ENCODE peak calls at places on chromosomes 16 and 17, in four cellular contexts. K is NCI-H460, E is NCI-H1092 treated with DMSO at 0.1 percent for 48 hours, O is GM04503. U is an unnamed sample.
A peak's percentile ranks its signal among the peaks of the same experiment; 100 is the strongest.

GRCh38 chr17:28388106-28388505 is 16.6 kb downstream of the SARM1 start:
- DNase-seq in E (no peak), K (no peak), O (no peak), U (no peak)

GRCh38 chr16:11049396-11050059 is 105.2 kb downstream of the CLEC16A start:
- DNase-seq in O (no peak), E (no peak), K (no peak), U (no peak)

GRCh38 chr17:52678211-52678610 is 519.7 kb upstream of the CA10 start:
- DNase-seq in O (no peak), K (no peak), E (no peak), U (no peak)

GRCh38 chr17:79821331-79822095 is 17.7 kb downstream of the CBX4 start:
- DNase-seq in K (no peak), O (no peak), E (no peak), U (no peak)

GRCh38 chr17:73938706-73939105 is 264.8 kb upstream of the RPL38 start:
- DNase-seq in E (no peak), K (no peak), O (no peak), U (no peak)

GRCh38 chr17:284676-285355 is 67.8 kb downstream of the RPH3AL start:
- DNase-seq in E (no peak), K (no peak), O (no peak), U (no peak)

GRCh38 chr16:54355251-54355650 is 68.7 kb upstream of the IRX3 start:
- DNase-seq in E (no peak), K (no peak), O (no peak), U (no peak)

GRCh38 chr16:6267682-6268081 is 1065.0 kb upstream of the RBFOX1 start:
- DNase-seq in E (no peak), K (no peak), O (no peak), U (no peak)

GRCh38 chr17:76844846-76845245 is 23.4 kb upstream of the MGAT5B start:
- DNase-seq in O (no peak), K (no peak), E (no peak), U (no peak)

GRCh38 chr16:23514381-23515152 is 4.3 kb upstream of the GGA2 start:
- DNase-seq in O (no peak), E (no peak), K (no peak), U (no peak)

GRCh38 chr17:70185280-70185679 is 15.9 kb downstream of the KCNJ2 start:
- DNase-seq in K (no peak), E (no peak), O (no peak), U (no peak)

GRCh38 chr16:85238233-85238647 is 126.0 kb upstream of the CIBAR2 start:
- DNase-seq in O (no peak), K (no peak), E (peak; percentile 91), U (peak; percentile 64)

GRCh38 chr17:13599808-13600398 is 1.8 kb downstream of the HS3ST3A1 start:
- DNase-seq in O (no peak), K (no peak), E (no peak), U (no peak)

GRCh38 chr16:31298958-31299357 is 39.2 kb downstream of the ITGAM start:
- DNase-seq in K (no peak), O (no peak), E (no peak), U (no peak)

U was measured in mucosa of descending colon.